ENCODE peak calls at places on chromosomes 5 and 9, in five cellular contexts. N, W, J, O and F are unnamed samples.

GRCh38 chr5:170880084-170880483 is 18.3 kb downstream of the RANBP17 start:
- DNase-seq in W (no peak), O (no peak), N (no peak), J (no peak), F (no peak)

GRCh38 chr9:94908041-94908563 is 181.6 kb downstream of the AOPEP start:
- DNase-seq in W (no peak), J (no peak), N (peak), O (no peak), F (no peak)

GRCh38 chr5:1516615-1517601 is 6.9 kb downstream of the LPCAT1 start:
- DNase-seq in N (no peak), J (peak), W (peak), O (no peak), F (peak)

GRCh38 chr5:154610321-154611154 is 132.5 kb upstream of the HAND1 start:
- DNase-seq in O (peak), N (peak), J (peak), W (peak), F (peak)

GRCh38 chr5:15932066-15932465 is 247.5 kb downstream of the MARCHF11 start:
- DNase-seq in O (no peak), J (no peak), W (no peak), N (no peak), F (no peak)

GRCh38 chr5:133611357-133612020 is 852 bp downstream of the FSTL4 start:
- DNase-seq in O (peak), W (no peak), N (no peak), J (no peak), F (no peak)

GRCh38 chr5:149271717-149272558 is at the start of gene AFAP1L1:
- DNase-seq in W (peak), N (peak), O (peak), J (peak), F (peak)

GRCh38 chr5:143898381-143898780 is 86.4 kb downstream of the HMHB1 start:
- DNase-seq in O (no peak), N (peak), J (no peak), W (no peak), F (no peak)

GRCh38 chr5:7850533-7851239 is at the start of gene CFAP90:
- DNase-seq in N (no peak), W (peak), J (peak), O (peak), F (peak)

GRCh38 chr5:86463339-86463738 is 154.4 kb upstream of the COX7C start:
- DNase-seq in W (peak), O (no peak), J (no peak), N (no peak), F (no peak)

GRCh38 chr5:15393146-15393545 is 106.8 kb upstream of the FBXL7 start:
- DNase-seq in W (no peak), O (no peak), J (no peak), N (no peak), F (no peak)

GRCh38 chr5:61306531-61307195 is 25.4 kb upstream of the ZSWIM6 start:
- DNase-seq in N (peak), O (no peak), J (no peak), W (peak), F (no peak)

GRCh38 chr5:429453-430188 is 13.4 kb upstream of the EXOC3 start:
- DNase-seq in J (peak), N (no peak), O (no peak), W (no peak), F (peak)

GRCh38 chr5:1186351-1187233 is 14.8 kb upstream of the SLC6A19 start:
- DNase-seq in N (no peak), W (no peak), O (no peak), J (peak), F (no peak)

GRCh38 chr5:6188344-6188743 is 190.0 kb downstream of the MED10 start:
- DNase-seq in O (no peak), N (no peak), W (no peak), J (no peak), F (no peak)

GRCh38 chr9:112867275-112867991 is 23.2 kb downstream of the SLC46A2 start:
- DNase-seq in N (peak), O (no peak), W (peak), J (no peak), F (no peak)

GRCh38 chr5:127031147-127031862 is 947 bp upstream of the MARCHF3 start:
- DNase-seq in O (no peak), W (peak), J (peak), N (peak), F (peak)

GRCh38 chr9:108021311-108021710 is 531.7 kb upstream of the KLF4 start:
- DNase-seq in N (no peak), W (no peak), O (no peak), J (no peak), F (no peak)

GRCh38 chr5:175491223-175491622 is 12.9 kb downstream of the SFXN1 start:
- DNase-seq in J (no peak), O (no peak), N (no peak), W (no peak), F (no peak)

GRCh38 chr9:2502210-2502609 is 119.4 kb upstream of the VLDLR start:
- DNase-seq in J (no peak), W (no peak), N (no peak), O (no peak), F (no peak)

GRCh38 chr9:88342246-88342645 is 46.0 kb upstream of the SPIN1 start:
- DNase-seq in N (no peak), J (no peak), W (no peak), O (no peak), F (no peak)

GRCh38 chr9:91933556-91934352 is 16.3 kb downstream of the ROR2 start:
- DNase-seq in J (no peak), W (peak), N (peak), O (no peak), F (no peak)

GRCh38 chr5:24141046-24141445 is 503.7 kb downstream of the CDH10 start:
- DNase-seq in N (no peak), J (peak), W (peak), O (peak), F (no peak)

GRCh38 chr5:26942481-26942880 is 95.9 kb downstream of the CDH9 start:
- DNase-seq in W (no peak), O (no peak), J (no peak), N (no peak), F (no peak)

DNA sequence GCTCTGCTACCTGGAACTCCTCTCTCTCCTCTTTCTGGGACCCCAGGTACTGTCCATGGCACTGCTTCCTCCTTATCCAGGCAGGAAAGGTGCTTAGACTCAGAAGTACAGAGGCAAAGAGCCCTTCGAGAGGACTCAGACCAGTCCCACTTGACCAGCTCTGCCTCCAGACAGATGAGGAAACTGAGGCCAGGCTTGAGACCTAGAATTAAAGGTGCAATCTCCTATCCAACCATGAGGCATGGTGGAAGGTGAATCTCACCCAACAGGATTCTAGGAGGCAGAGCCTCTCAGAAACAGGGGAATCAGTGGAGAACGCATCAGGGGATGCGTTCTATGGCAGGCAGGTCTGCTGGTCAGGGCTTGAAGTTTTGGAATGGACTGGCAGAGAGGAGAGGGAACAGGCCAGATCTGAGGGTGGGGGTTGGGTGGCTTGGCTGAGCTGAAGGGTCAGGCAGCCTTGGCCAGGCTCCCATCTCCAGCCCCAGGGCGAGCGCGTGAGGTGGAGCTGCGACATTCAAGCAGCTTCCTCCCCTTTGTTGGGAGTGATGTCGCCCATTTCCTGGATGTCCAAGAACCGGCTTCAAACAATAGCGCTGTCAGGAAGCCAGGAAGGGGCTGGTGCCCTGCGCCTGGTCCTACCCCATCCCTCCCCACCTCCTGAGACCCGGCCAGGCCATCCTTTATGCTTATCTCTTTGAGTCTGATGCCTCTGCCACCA is 26.2 kb downstream of the NDUFA8 start:
- DNase-seq in N (no peak), J (peak), W (no peak), O (no peak), F (peak)
- H3K27ac ChIP-seq in N (no peak), J (peak), W (no peak), O (no peak), F (no peak)

DNA sequence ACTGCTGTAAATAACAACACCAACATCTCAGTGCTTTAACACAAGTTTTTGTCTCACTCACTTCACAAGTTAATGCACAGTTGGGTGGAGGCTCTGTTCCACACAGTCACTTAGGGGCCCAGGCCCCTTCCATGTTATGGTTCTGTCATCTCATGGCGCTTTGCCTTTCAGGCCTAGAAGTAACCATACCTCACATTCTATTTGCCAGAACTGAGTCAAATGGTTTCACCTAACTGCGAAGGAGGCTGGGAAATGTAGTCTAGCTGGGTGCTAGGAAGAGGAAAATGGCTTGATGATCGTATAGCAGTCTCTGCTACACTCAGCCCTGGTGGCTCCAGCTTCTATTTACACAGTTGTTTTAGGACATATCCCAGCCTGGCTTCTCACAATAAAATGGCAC is 23.1 kb upstream of the MVB12B start:
- DNase-seq in N (peak), O (no peak), W (peak), J (no peak), F (no peak)
- H3K27ac ChIP-seq in N (no peak), O (no peak), W (no peak), J (no peak), F (no peak)

DNA sequence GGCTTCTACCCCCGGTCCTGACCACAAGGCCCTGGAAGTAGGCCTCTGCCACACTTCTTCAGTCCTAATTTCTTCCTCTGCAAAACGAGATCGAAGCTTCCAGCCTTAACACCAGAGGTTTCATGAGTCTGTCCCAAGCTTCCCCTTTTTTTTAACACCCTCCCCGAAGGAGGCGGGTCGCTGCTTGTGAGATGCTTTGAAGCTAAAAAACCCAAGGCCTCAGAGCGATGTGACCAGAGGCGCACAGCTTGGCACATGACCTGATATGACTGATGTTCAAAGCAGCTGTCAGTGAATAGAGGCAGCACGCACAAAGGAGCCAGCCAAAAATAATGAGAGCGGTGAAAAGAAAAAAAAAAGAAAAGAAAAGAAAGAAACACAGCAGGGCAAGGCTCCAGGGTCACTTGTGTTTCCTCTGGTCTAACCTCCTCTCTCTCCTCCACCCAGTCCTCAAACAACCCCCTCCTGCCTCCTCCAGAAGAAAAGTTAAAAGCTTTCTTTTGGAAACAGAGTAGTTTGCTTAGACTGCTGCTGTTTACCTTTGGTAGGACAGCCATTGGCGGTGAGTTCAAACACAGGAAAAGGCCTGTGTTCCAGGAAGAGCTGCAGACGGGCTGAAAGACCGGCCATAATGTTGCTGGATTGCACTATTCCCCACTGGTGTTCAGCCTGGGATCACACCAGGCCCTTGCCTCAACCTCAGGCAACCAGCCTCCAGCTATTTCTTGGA is 10.9 kb upstream of the ZNF366 start:
- DNase-seq in W (no peak), O (no peak), N (no peak), J (peak), F (peak)
- H3K27ac ChIP-seq in W (peak), O (peak), N (no peak), J (peak), F (peak)

GRCh38 chr5:83001788-83002381 is 75.3 kb downstream of the TMEM167A start:
- DNase-seq in N (no peak), W (no peak), J (no peak), O (no peak), F (no peak)
- H3K27ac ChIP-seq in N (no peak), W (no peak), J (no peak), O (no peak), F (no peak)

GRCh38 chr5:80246995-80247729 is 8.7 kb downstream of the SERINC5 start:
- DNase-seq in W (peak), O (no peak), N (peak), J (peak), F (no peak)
- H3K27ac ChIP-seq in W (peak), O (peak), N (peak), J (peak), F (peak)

GRCh38 chr5:78879541-78879940 is 105.6 kb downstream of the ARSB start:
- DNase-seq in N (no peak), O (no peak), J (no peak), W (no peak), F (no peak)
- H3K27ac ChIP-seq in N (no peak), O (no peak), J (no peak), W (no peak), F (no peak)

DNA sequence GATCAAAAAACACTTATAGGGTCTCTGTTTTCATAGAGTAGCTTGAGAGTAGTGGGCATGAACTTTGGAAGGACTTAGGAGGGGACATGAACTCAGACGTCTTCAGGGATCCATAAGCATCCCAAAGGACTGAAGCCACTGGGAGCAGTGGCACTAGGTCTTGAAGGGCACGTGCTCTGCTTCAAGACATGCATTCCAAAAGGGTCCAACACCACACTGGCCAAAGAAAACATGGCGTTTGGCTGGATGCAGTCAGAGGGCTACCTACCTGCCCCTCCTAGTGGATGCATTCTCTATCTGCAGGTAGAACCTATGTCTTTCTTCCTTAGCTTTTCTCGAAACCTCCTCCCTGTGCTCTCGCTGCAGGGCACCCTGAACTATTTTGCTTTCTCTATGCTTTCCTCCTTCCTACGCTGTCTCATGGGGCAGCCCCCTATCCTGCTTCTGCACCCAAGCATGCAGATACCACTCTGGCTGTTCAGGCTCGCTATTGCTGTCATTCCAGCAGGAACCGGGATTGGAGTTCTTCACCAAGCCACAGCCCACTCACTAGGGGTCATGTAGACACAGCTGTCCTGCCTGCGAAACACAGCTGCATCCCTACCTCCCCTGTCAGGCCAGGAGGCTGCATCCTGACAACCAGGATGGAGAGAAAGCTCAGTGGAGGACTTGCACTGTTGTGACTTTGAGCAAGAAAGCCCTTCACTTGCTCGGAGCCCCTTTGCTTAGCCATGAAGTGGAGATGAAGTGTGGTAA is 11.9 kb downstream of the FAM240B start:
- DNase-seq in N (no peak), W (peak), J (no peak), O (no peak), F (no peak)
- H3K27ac ChIP-seq in N (no peak), W (no peak), J (no peak), O (no peak), F (no peak)

DNA sequence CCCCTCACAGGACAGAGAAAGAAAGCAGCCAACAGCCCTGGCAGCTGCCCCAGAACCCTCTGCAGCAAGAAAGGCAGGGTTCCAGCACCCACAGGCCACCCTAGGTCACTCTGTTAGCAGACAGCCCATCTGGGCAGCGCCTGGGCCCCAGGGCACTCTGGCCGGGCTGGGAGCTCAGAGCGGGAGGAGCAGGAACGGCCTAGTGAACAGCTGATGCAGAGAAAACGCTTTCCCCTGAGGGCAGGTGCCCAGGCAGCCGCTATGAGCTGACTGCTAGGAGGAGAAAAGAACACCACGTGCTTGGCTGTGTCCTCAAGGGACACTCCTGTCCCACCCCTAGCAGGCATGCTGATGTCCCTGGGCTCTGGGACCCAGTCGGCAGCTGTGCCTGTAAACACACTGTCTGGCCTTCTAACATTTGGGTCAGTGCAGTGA is 6.6 kb downstream of the RALGDS start:
- DNase-seq in N (no peak), J (peak), W (no peak), O (peak), F (peak)
- H3K27ac ChIP-seq in N (peak), J (peak), W (peak), O (peak), F (peak)

GRCh38 chr5:120582635-120583034 is 118.5 kb downstream of the PRR16 start:
- DNase-seq in W (no peak), O (no peak), J (no peak), N (no peak), F (no peak)
- H3K27ac ChIP-seq in W (no peak), O (no peak), J (no peak), N (no peak), F (no peak)

GRCh38 chr9:35116539-35116897 is 856 bp upstream of the ATOSB start:
- DNase-seq in O (no peak), N (no peak), J (no peak), W (no peak), F (no peak)

GRCh38 chr9:35115680-35116538 is at the start of gene ATOSB:
- DNase-seq in O (peak), J (peak), N (peak), W (peak), F (peak)

GRCh38 chr9:35114113-35114847 is 1.4 kb downstream of the ATOSB start:
- DNase-seq in N (peak), W (peak), O (peak), J (peak), F (peak)

GRCh38 chr9:35114921-35115341 is 731 bp downstream of the ATOSB start:
- DNase-seq in O (no peak), N (peak), W (peak), J (peak), F (peak)

GRCh38 chr9:35116898-35117551 is 1.4 kb upstream of the ATOSB start:
- DNase-seq in N (peak), O (peak), J (peak), W (peak), F (peak)
- H3K27ac ChIP-seq in N (peak), O (peak), J (peak), W (no peak), F (peak)